ENCODE peak calls at places on chromosomes 6 and 20, in five cellular contexts. N, O, Y, Z and P are unnamed samples.

GRCh38 chr6:97978855-97979271 is 695.8 kb upstream of the MMS22L start:
- DNase-seq in N (no peak), O (peak), Y (no peak), Z (no peak), P (no peak)

GRCh38 chr6:21611485-21611884 is 17.9 kb downstream of the SOX4 start:
- DNase-seq in N (no peak), O (no peak), Y (no peak), Z (no peak), P (no peak)

GRCh38 chr6:130997061-130997753 is 65.8 kb downstream of the EPB41L2 start:
- DNase-seq in N (no peak), O (no peak), Y (no peak), Z (peak), P (no peak)

GRCh38 chr6:144294016-144294415 is 8.9 kb downstream of the UTRN start:
- DNase-seq in N (peak), O (no peak), Y (no peak), Z (peak), P (no peak)

GRCh38 chr6:42569102-42570028 is 5.5 kb downstream of the UBR2 start:
- DNase-seq in N (peak), O (no peak), Y (no peak), Z (peak), P (no peak)

GRCh38 chr20:1322511-1323245 is 6.3 kb downstream of the SDCBP2 start:
- DNase-seq in N (no peak), O (no peak), Y (no peak), Z (peak), P (no peak)

GRCh38 chr20:13870349-13870748 is 85.5 kb downstream of the NDUFAF5 start:
- DNase-seq in N (no peak), O (no peak), Y (no peak), Z (no peak), P (no peak)

GRCh38 chr6:31168606-31169005 is 1.9 kb downstream of the POU5F1 start:
- DNase-seq in N (no peak), O (no peak), Y (no peak), Z (no peak), P (no peak)

GRCh38 chr20:9506964-9507369 is 7.4 kb upstream of the LAMP5 start:
- DNase-seq in N (no peak), O (peak), Y (no peak), Z (no peak), P (no peak)

GRCh38 chr6:45445749-45446454 is 68.2 kb upstream of the SUPT3H start:
- DNase-seq in N (peak), O (no peak), Y (peak), Z (peak), P (peak)

GRCh38 chr6:29746846-29747687 is 23.8 kb downstream of the HLA-F start:
- DNase-seq in N (no peak), O (no peak), Y (no peak), Z (no peak), P (no peak)

GRCh38 chr6:110960014-110960390 is 1.5 kb downstream of the GTF3C6 start:
- DNase-seq in N (no peak), O (no peak), Y (no peak), Z (no peak), P (no peak)

GRCh38 chr6:110971458-110971857 is 10.4 kb upstream of the RPF2 start:
- DNase-seq in N (no peak), O (no peak), Y (no peak), Z (no peak), P (no peak)

DNA sequence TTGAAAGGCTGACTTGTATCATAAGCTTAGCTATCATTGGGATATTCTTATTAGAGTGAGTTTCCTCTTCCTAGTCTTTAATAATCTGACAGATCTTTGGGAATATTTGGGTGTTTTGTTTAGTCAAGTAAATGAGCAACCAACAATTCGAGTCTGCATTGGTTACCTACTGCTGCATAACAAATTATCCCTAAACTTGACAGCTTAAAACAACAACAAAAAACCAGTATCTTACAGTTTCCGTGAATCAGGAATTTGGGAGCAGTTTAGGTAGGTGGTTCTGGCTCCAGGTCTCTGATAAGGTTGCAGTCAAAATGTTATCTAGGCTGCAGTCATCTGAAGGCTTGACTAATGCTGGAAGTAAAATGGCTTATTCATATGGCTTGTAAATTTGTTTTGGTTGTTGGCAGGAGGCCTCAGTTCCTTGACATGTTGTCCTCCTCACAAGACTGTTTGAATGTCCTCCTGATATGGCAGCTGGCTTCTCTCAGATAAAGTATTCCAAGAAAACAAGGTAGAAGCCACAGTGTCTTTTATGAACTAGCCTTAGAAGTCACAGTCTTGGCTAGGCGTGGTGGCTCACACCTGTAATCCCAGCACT is 7.2 kb downstream of the GTF3C6 start:
- DNase-seq in N (no peak), O (no peak), Y (no peak), Z (no peak), P (no peak)
- H3K27ac ChIP-seq in N (no peak), O (no peak), Y (no peak), Z (no peak), P (no peak)

GRCh38 chr6:1672379-1672778 is 62.7 kb downstream of the FOXC1 start:
- DNase-seq in N (no peak), O (no peak), Y (no peak), Z (no peak), P (no peak)
- H3K27ac ChIP-seq in N (no peak), O (no peak), Y (no peak), Z (no peak), P (no peak)

GRCh38 chr6:53573299-53573698 is 28.4 kb upstream of the GCLC start:
- DNase-seq in N (no peak), O (peak), Y (no peak), Z (no peak), P (no peak)
- H3K27ac ChIP-seq in N (no peak), O (no peak), Y (no peak), Z (no peak), P (no peak)

GRCh38 chr6:17863971-17864754 is 123.3 kb downstream of the KIF13A start:
- DNase-seq in N (peak), O (no peak), Y (no peak), Z (peak), P (no peak)
- H3K27ac ChIP-seq in N (peak), O (no peak), Y (no peak), Z (peak), P (peak)

GRCh38 chr20:16576219-16576618 is 3.0 kb upstream of the KIF16B start:
- DNase-seq in N (no peak), O (no peak), Y (no peak), Z (no peak), P (no peak)

GRCh38 chr20:16574656-16575355 is 1.6 kb upstream of the KIF16B start:
- DNase-seq in N (peak), O (peak), Y (no peak), Z (peak), P (peak)

GRCh38 chr20:16575390-16576140 is 2.3 kb upstream of the KIF16B start:
- DNase-seq in N (no peak), O (no peak), Y (no peak), Z (no peak), P (no peak)

GRCh38 chr20:16571333-16571732 is 1.9 kb downstream of the KIF16B start:
- DNase-seq in N (no peak), O (no peak), Y (no peak), Z (no peak), P (no peak)

DNA sequence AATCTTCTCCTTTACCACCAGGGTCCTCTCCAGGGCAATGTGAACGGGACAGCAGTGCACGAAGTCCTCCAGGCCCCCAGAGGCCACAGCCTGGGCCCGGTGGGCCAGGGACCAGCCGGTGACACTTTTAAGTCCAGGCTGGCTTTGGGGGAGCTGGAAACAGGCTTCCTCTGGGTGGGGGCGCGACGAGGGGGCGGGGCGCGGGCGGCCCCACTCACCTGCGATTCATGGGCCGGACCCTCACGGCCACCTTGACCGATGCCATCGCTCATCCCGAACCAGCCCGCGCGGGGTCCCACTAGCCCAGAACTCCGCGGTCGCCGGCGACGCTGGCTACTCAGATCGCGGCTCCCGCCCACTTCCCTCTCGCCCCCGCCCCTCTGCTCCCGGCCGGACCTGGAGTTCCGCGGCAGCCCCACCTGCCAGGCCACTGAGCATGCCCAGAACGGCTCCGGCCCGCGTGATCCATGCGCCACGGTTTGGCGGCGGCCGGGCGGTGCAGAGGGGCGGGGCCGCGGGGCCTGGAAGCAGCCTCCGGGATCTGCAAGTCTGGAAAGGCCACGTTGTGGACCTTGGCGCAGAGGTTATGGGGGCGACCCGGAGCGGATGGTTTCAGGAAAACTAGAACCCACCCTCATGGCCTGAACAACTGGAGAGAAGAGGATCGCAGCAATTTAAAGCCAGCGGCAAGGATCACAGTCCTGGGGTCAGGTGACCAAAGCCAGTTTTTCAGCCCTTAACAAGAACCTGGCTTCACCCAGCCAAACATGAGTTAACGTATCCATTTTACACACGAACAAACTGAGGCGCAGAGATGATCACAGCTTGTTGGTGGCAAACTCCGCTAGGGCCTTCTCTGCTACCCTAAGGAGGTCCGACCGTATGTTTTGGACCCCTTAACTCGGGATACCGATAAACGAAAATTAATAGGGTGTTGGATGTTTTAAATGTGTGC is at the start of gene KIF16B:
- DNase-seq in N (peak), O (peak), Y (peak), Z (peak), P (peak)
- H3K27ac ChIP-seq in N (peak), O (no peak), Y (no peak), Z (peak), P (peak)

GRCh38 chr6:169766232-169766631 is 14.8 kb downstream of the ERMARD start:
- DNase-seq in N (no peak), O (no peak), Y (no peak), Z (no peak), P (no peak)
- H3K27ac ChIP-seq in N (no peak), O (no peak), Y (no peak), Z (no peak), P (no peak)

GRCh38 chr20:62831361-62831788 is 14.5 kb downstream of the COL9A3 start:
- DNase-seq in N (peak), O (no peak), Y (no peak), Z (no peak), P (no peak)

GRCh38 chr20:62831854-62832211 is 15.0 kb downstream of the COL9A3 start:
- DNase-seq in N (no peak), O (no peak), Y (no peak), Z (no peak), P (no peak)

GRCh38 chr20:62830821-62831220 is 14.0 kb downstream of the COL9A3 start:
- DNase-seq in N (peak), O (no peak), Y (no peak), Z (no peak), P (no peak)

GRCh38 chr20:62832951-62833391 is 16.1 kb downstream of the COL9A3 start:
- DNase-seq in N (no peak), O (no peak), Y (peak), Z (no peak), P (no peak)

GRCh38 chr20:62832212-62832922 is 15.5 kb downstream of the COL9A3 start:
- DNase-seq in N (peak), O (no peak), Y (peak), Z (no peak), P (no peak)
- H3K27ac ChIP-seq in N (no peak), O (no peak), Y (peak), Z (no peak), P (peak)

GRCh38 chr20:52438326-52438963 is 246.9 kb upstream of the ZFP64 start:
- DNase-seq in N (no peak), O (peak), Y (no peak), Z (no peak), P (no peak)
- H3K27ac ChIP-seq in N (no peak), O (no peak), Y (no peak), Z (no peak), P (no peak)

GRCh38 chr20:43681468-43681942 is 14.6 kb downstream of the MYBL2 start:
- DNase-seq in N (no peak), O (no peak), Y (no peak), Z (no peak), P (no peak)

GRCh38 chr20:43681991-43682410 is 15.1 kb downstream of the MYBL2 start:
- DNase-seq in N (no peak), O (no peak), Y (no peak), Z (no peak), P (peak)

GRCh38 chr20:43682446-43682845 is 15.5 kb downstream of the MYBL2 start:
- DNase-seq in N (no peak), O (no peak), Y (no peak), Z (no peak), P (no peak)

GRCh38 chr20:43676368-43676767 is 9.5 kb downstream of the MYBL2 start:
- DNase-seq in N (no peak), O (no peak), Y (no peak), Z (no peak), P (no peak)

DNA sequence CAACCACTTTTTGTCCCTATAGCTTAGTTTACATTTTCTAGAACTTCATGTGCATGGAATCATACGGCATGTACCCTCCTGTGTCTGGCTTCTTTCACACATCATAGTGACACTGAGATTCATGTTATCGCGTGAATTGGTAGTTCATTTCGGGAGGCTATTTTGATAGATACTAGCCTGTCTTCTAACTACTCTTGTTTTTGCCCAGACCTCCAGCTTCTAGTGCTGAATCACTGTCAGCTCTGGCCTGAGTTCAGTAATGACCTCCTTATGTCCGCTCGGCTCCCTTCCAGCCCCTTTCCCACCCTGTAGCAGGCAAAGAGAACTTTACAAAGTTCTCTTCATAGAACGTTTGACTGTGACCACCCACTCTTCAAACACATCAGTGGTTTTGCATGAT is 14.1 kb downstream of the MYBL2 start:
- DNase-seq in N (no peak), O (no peak), Y (no peak), Z (no peak), P (no peak)
- H3K27ac ChIP-seq in N (no peak), O (no peak), Y (no peak), Z (no peak), P (no peak)